ENCODE peak calls at places on chromosomes 13 and 19, in seven cellular contexts. R is thoracic aorta, M is neuronal stem cell, O is body of pancreas, Z is Karpas-422, N is fibroblast of the aortic adventitia, L is dorsolateral prefrontal cortex. X is an unnamed sample.
A peak's percentile ranks its signal among the peaks of the same experiment; 100 is the strongest.

GRCh38 chr13:30868806-30869470 is 37.1 kb upstream of the MEDAG start:
- DNase-seq in Z (no peak), L (no peak), N (peak; percentile 57), M (no peak), O (no peak), R (no peak), X (no peak)

GRCh38 chr19:16233081-16233776 is 35.5 kb downstream of the AP1M1 start:
- DNase-seq in L (no peak), R (no peak), Z (no peak), O (no peak), N (no peak), M (no peak), X (no peak)

GRCh38 chr13:63541336-63541735 is 2125.7 kb upstream of the PCDH20 start:
- DNase-seq in M (no peak), N (no peak), L (no peak), O (no peak), Z (no peak), R (no peak), X (no peak)

GRCh38 chr19:7216373-7216902 is 77.8 kb downstream of the INSR start:
- DNase-seq in L (no peak), R (no peak), O (peak; percentile 49), N (no peak), M (no peak), Z (no peak), X (no peak)

GRCh38 chr13:85930108-85930507 is 130.9 kb upstream of the SLITRK6 start:
- DNase-seq in M (no peak), N (no peak), O (no peak), Z (no peak), R (no peak), L (no peak), X (no peak)

GRCh38 chr13:44045179-44045562 is 165.5 kb downstream of the LACC1 start:
- DNase-seq in Z (no peak), L (peak; percentile 41), N (no peak), M (no peak), R (no peak), O (peak; percentile 14), X (no peak)

GRCh38 chr19:14425696-14426138 is 6.6 kb upstream of the DDX39A start:
- DNase-seq in O (no peak), R (no peak), L (no peak), N (peak; percentile 65), M (no peak), Z (peak; percentile 40), X (no peak)

GRCh38 chr13:30745917-30746686 is 10.8 kb downstream of the ALOX5AP start:
- DNase-seq in Z (no peak), R (no peak), L (no peak), O (no peak), M (no peak), N (no peak), X (peak; percentile 81)

GRCh38 chr13:30047154-30047874 is 196.9 kb upstream of the UBL3 start:
- DNase-seq in L (no peak), O (no peak), Z (no peak), N (peak; percentile 55), R (no peak), M (no peak), X (no peak)

GRCh38 chr19:38588041-38588440 is 29.7 kb downstream of the MAP4K1 start:
- DNase-seq in R (no peak), N (no peak), Z (no peak), M (no peak), O (no peak), L (no peak), X (no peak)

GRCh38 chr19:45637890-45638667 is 1.1 kb downstream of the EML2 start:
- DNase-seq in L (no peak), N (peak; percentile 32), O (no peak), R (no peak), M (no peak), Z (no peak), X (peak; percentile 84)

GRCh38 chr19:50447750-50448149 is 15.1 kb downstream of the MYBPC2 start:
- DNase-seq in M (no peak), N (no peak), Z (no peak), R (no peak), L (no peak), O (no peak), X (no peak)

GRCh38 chr13:40371531-40372125 is 294.8 kb downstream of the FOXO1 start:
- DNase-seq in O (no peak), R (no peak), Z (no peak), L (no peak), N (no peak), M (no peak), X (no peak)

GRCh38 chr13:95535243-95535642 is 17.3 kb upstream of the CLDN10 start:
- DNase-seq in O (peak; percentile 61), L (no peak), M (no peak), N (peak; percentile 50), R (no peak), Z (no peak), X (no peak)

GRCh38 chr19:3284759-3285646 is 60.5 kb downstream of the CELF5 start:
- DNase-seq in R (no peak), Z (peak; percentile 69), N (peak; percentile 38), M (peak; percentile 96), O (peak; percentile 97), L (no peak), X (peak; percentile 98)
- H3K4me3 ChIP-seq in R (peak overlapping the region; percentile 11), Z (no peak overlapping the region), N (no peak overlapping the region), M (peak overlapping the region; percentile 47), O (no peak overlapping the region), L (peak overlapping the region; percentile 36), X (peak overlapping the region; percentile 26)

GRCh38 chr19:35846038-35846668 is 6.2 kb downstream of the NPHS1 start:
- DNase-seq in L (no peak), Z (no peak), O (peak; percentile 73), R (no peak), N (no peak), M (no peak), X (peak; percentile 47)

GRCh38 chr19:35843676-35844481 is 8.4 kb downstream of the NPHS1 start:
- DNase-seq in Z (no peak), M (no peak), L (no peak), R (no peak), O (peak; percentile 81), N (no peak), X (peak; percentile 76)

GRCh38 chr19:35847911-35848310 is 4.4 kb downstream of the NPHS1 start:
- DNase-seq in N (no peak), M (no peak), L (no peak), O (no peak), R (no peak), Z (no peak), X (no peak)

GRCh38 chr19:35844482-35845214 is 7.7 kb downstream of the NPHS1 start:
- DNase-seq in N (no peak), L (no peak), R (no peak), M (no peak), O (no peak), Z (no peak), X (no peak)

DNA sequence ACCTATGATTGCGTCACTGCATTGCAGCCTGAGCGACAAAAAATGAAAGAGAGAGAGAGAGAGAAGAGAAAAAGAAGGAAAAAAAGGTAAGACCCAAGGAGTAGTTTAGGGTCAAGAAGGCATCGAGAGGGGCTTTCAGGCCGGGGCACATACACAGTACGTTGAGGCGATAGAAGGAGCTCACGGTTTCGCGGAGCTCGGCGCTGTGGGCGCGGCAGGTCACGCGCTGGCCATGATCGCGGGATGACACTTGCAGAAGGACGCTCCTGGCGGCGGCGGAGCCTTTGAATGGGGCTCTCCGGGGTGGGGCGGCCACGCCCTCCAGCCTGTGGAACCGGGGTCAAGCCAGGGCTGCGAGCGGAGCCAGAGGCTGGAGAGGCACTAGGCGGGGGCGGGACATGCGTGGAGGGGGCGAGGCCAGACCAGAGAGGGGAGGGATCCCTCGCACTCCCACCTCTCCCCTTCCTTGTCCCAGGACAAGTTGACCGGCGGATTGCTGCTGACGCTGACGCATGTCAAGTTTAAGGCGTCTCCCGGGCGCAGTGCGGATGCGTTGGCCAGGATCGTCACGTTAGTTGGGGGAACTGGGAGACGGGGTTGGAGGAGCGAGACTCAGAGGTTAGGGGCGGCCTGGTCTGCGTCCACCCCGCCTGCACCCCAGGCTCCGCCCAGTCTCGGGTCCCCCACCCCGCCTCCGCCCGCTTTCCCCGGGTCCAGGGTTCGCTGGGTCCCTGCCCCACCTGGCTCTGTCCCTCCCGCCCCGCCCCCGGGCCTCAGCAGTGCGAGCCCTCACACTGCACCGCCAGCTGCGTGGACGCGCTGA is 6.9 kb downstream of the NPHS1 start:
- DNase-seq in N (no peak), Z (no peak), M (no peak), R (no peak), L (no peak), O (peak; percentile 70), X (peak; percentile 69)
- H3K4me3 ChIP-seq in N (no peak overlapping the region), Z (no peak overlapping the region), M (no peak overlapping the region), R (peak overlapping the region; percentile 45), L (peak overlapping the region; percentile 67), O (no peak overlapping the region), X (peak overlapping the region; percentile 20)

GRCh38 chr19:4640247-4641000 is 1.1 kb downstream of the TNFAIP8L1 start:
- DNase-seq in O (peak; percentile 23), R (no peak), Z (no peak), L (no peak), M (no peak), N (no peak), X (peak; percentile 70)

GRCh38 chr19:4642625-4643024 is 3.3 kb downstream of the TNFAIP8L1 start:
- DNase-seq in Z (no peak), M (no peak), R (no peak), N (no peak), O (no peak), L (no peak), X (no peak)

GRCh38 chr19:4638828-4639530 is at the start of gene TNFAIP8L1:
- DNase-seq in N (peak; percentile 92), R (peak; percentile 87), O (peak; percentile 97), Z (peak; percentile 99), L (peak; percentile 95), M (peak; percentile 95), X (peak; percentile 99)

GRCh38 chr19:4639531-4640246 is 373 bp downstream of the TNFAIP8L1 start:
- DNase-seq in Z (no peak), L (peak; percentile 57), R (no peak), N (no peak), M (no peak), O (peak; percentile 32), X (peak; percentile 55)

DNA sequence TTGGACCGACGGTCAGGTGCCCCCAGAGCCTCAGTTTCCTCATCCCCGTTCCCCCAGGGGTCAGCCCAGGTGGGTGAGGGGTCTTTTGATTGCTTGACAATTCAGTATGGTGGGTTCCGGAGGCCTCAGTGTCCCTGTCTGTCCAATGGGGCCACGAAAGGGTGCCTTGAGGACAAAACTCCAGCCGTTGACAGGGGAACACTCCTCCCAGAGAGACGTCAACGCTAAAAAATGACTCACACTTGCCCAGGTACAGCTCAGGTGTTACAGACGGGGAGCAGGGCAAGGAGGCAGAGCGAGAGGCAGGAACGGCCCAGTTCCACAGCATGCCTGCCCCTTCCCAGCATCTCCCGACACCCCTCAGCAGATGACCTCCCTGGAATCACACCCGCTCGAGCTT is 1.8 kb downstream of the TNFAIP8L1 start:
- DNase-seq in R (no peak), N (no peak), L (no peak), O (peak; percentile 41), Z (no peak), M (no peak), X (no peak)
- H3K4me3 ChIP-seq in R (no peak overlapping the region), N (no peak overlapping the region), L (peak overlapping the region; percentile 72), O (no peak overlapping the region), Z (no peak overlapping the region), M (no peak overlapping the region), X (peak overlapping the region; percentile 67)

DNA sequence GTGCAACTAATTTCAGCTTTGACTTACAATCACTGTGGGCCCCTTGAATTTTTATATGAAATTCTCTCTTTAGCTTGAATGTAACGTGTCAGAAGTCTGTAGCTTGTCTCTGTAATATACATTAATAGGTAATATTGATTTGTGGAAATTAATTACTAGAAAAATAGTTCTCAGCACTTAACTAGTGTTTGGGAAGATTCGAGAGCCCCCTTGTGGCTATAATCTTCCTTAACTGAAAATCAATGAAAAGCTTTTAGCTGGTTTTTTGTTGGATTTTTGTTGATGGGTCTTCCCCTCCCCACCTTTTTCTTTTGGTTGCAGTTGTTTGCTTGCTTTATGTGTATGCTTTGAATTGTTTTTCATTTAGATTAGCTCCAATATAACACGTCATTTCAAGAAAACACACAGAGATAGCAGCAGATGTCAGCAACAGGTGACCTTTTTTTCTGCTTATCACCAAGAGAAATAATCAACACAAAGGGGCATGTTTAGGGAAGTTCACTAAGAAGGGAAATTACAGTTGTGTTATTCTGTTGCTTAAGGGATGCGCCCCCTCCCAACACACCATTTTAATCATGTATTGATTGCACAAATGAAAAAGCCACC is 176.8 kb downstream of the OXGR1 start:
- DNase-seq in R (no peak), O (no peak), M (peak; percentile 23), Z (peak; percentile 70), N (peak; percentile 55), L (no peak), X (no peak)
- H3K4me3 ChIP-seq in R (no peak overlapping the region), O (no peak overlapping the region), M (no peak overlapping the region), Z (no peak overlapping the region), N (no peak overlapping the region), L (no peak overlapping the region), X (no peak overlapping the region)